ENCODE peak calls at places on chromosomes 5 and 9, in four cellular contexts. P, B, Q and I are unnamed samples.

GRCh38 chr9:76433851-76434250 is 25.1 kb upstream of the GCNT1 start:
- DNase-seq in Q (no peak), B (no peak), P (no peak), I (no peak)

GRCh38 chr9:71822455-71822854 is 54.1 kb upstream of the CEMIP2 start:
- DNase-seq in Q (no peak), P (no peak), B (no peak), I (no peak)

GRCh38 chr5:134564396-134564795 is 38.9 kb downstream of the JADE2 start:
- DNase-seq in P (no peak), Q (no peak), B (no peak), I (no peak)

GRCh38 chr5:173287086-173287485 is 41.1 kb downstream of the STC2 start:
- DNase-seq in P (no peak), Q (no peak), B (no peak), I (no peak)

GRCh38 chr9:37902804-37903580 is 935 bp downstream of the SLC25A51 start:
- DNase-seq in Q (peak), B (no peak), P (no peak), I (no peak)

GRCh38 chr9:135277219-135278201 is 190.0 kb downstream of the OLFM1 start:
- DNase-seq in Q (no peak), P (no peak), B (no peak), I (no peak)

GRCh38 chr9:93590609-93591234 is 14.3 kb downstream of the PHF2 start:
- DNase-seq in B (no peak), P (no peak), Q (no peak), I (no peak)

GRCh38 chr5:149320791-149321330 is 24.4 kb upstream of the GRPEL2 start:
- DNase-seq in Q (no peak), P (no peak), B (peak), I (peak)

GRCh38 chr5:132457371-132458225 is 33.0 kb downstream of the IRF1 start:
- DNase-seq in P (no peak), Q (no peak), B (peak), I (no peak)

GRCh38 chr5:77864997-77865396 is 88.9 kb upstream of the TBCA start:
- DNase-seq in B (no peak), P (no peak), Q (no peak), I (no peak)

GRCh38 chr5:4572297-4572696 is 567.8 kb upstream of the ADAMTS16 start:
- DNase-seq in Q (no peak), B (no peak), P (no peak), I (no peak)

GRCh38 chr9:69253057-69253456 is 72.0 kb upstream of the ENTREP1 start:
- DNase-seq in P (no peak), B (no peak), Q (no peak), I (no peak)

GRCh38 chr9:133589454-133590227 is 19.5 kb downstream of the FAM163B start:
- DNase-seq in B (no peak), Q (no peak), P (peak), I (no peak)

GRCh38 chr9:126132751-126133150 is 193.9 kb upstream of the MVB12B start:
- DNase-seq in B (peak), P (no peak), Q (no peak), I (no peak)

GRCh38 chr5:175444060-175444904 is at the start of gene DRD1:
- DNase-seq in P (peak), B (no peak), Q (peak), I (peak)

GRCh38 chr5:158979749-158980521 is 119.8 kb downstream of the EBF1 start:
- DNase-seq in P (no peak), Q (no peak), B (peak), I (no peak)

GRCh38 chr5:11483630-11484029 is 420.6 kb downstream of the CTNND2 start:
- DNase-seq in P (no peak), B (no peak), Q (no peak), I (no peak)

GRCh38 chr5:76790632-76791290 is 28.1 kb upstream of the F2RL1 start:
- DNase-seq in Q (no peak), B (peak), P (peak), I (no peak)

GRCh38 chr5:85049020-85049419 is 664.3 kb upstream of the EDIL3 start:
- DNase-seq in P (no peak), B (no peak), Q (no peak), I (no peak)